ENCODE peak calls at places on chromosomes 4 and X, in six cellular contexts. K is hepatic stellate cell; Q is keratinocyte; O is psoas muscle; W is CD4-positive, alpha-beta T cell; T is MV-4-11. F is an unnamed sample.

GRCh38 chrX:2696698-2697215 is 5.7 kb downstream of the CD99 start:
- DNase-seq in K (peak), Q (no peak), O (no peak), W (no peak), T (no peak), F (no peak)

GRCh38 chr4:38949416-38950051 is 81.9 kb downstream of the FAM114A1 start:
- DNase-seq in K (no peak), Q (no peak), O (no peak), W (peak), T (no peak), F (no peak)

GRCh38 chr4:81724925-81725329 is 253.2 kb upstream of the RASGEF1B start:
- DNase-seq in K (no peak), Q (no peak), O (peak), W (no peak), T (no peak), F (peak)

GRCh38 chr4:9704551-9705332 is 76.7 kb upstream of the DRD5 start:
- DNase-seq in K (no peak), Q (no peak), O (no peak), W (no peak), T (no peak), F (no peak)

GRCh38 chrX:123665197-123665596 is 67.7 kb downstream of the THOC2 start:
- DNase-seq in K (no peak), Q (peak), O (no peak), W (no peak), T (no peak), F (no peak)

GRCh38 chr4:76630748-76631147 is 195.7 kb downstream of the SHROOM3 start:
- DNase-seq in K (no peak), Q (no peak), O (no peak), W (no peak), T (no peak), F (no peak)

GRCh38 chrX:46588263-46588662 is 14.7 kb downstream of the CHST7 start:
- DNase-seq in K (no peak), Q (no peak), O (peak), W (no peak), T (peak), F (peak)

GRCh38 chr4:119750771-119751170 is 122.2 kb upstream of the PDE5A start:
- DNase-seq in K (no peak), Q (no peak), O (no peak), W (no peak), T (no peak), F (no peak)

GRCh38 chr4:16001484-16001858 is 38.5 kb upstream of the FGFBP2 start:
- DNase-seq in K (peak), Q (peak), O (peak), W (peak), T (peak), F (peak)

GRCh38 chr4:174940002-174940401 is 21.8 kb downstream of the ADAM29 start:
- DNase-seq in K (no peak), Q (no peak), O (no peak), W (no peak), T (no peak), F (no peak)

GRCh38 chr4:25826074-25826752 is 36.6 kb downstream of the SEL1L3 start:
- DNase-seq in K (no peak), Q (no peak), O (no peak), W (no peak), T (no peak), F (no peak)

GRCh38 chrX:138986866-138987265 is 275.3 kb upstream of the FGF13 start:
- DNase-seq in K (no peak), Q (no peak), O (no peak), W (no peak), T (no peak), F (no peak)

GRCh38 chr4:102345795-102346100 is 466 bp upstream of the SLC39A8 start:
- DNase-seq in K (no peak), Q (no peak), O (no peak), W (no peak), T (no peak), F (peak)

GRCh38 chr4:128846063-128846462 is 36.6 kb downstream of the JADE1 start:
- DNase-seq in K (no peak), Q (no peak), O (no peak), W (no peak), T (no peak), F (no peak)

GRCh38 chr4:165905405-165906027 is 32.5 kb downstream of the TLL1 start:
- DNase-seq in K (no peak), Q (no peak), O (no peak), W (no peak), T (no peak), F (no peak)

GRCh38 chr4:38857354-38858096 is 908 bp upstream of the TLR6 start:
- DNase-seq in K (peak), Q (peak), O (peak), W (no peak), T (peak), F (no peak)

GRCh38 chrX:133045986-133046385 is 50.9 kb downstream of the USP26 start:
- DNase-seq in K (no peak), Q (no peak), O (no peak), W (no peak), T (no peak), F (no peak)

GRCh38 chr4:15920723-15921591 is 17.6 kb downstream of the FGFBP1 start:
- DNase-seq in K (peak), Q (peak), O (peak), W (no peak), T (no peak), F (no peak)

GRCh38 chr4:7418131-7418943 is 16.4 kb downstream of the PSAPL1 start:
- DNase-seq in K (no peak), Q (no peak), O (no peak), W (no peak), T (no peak), F (no peak)

GRCh38 chrX:57528670-57529255 is 63.0 kb upstream of the ZXDB start:
- DNase-seq in K (no peak), Q (no peak), O (no peak), W (no peak), T (peak), F (no peak)

GRCh38 chr4:165208741-165209388 is 1.5 kb downstream of the KLHL2 start:
- DNase-seq in K (no peak), Q (no peak), O (no peak), W (no peak), T (no peak), F (no peak)

GRCh38 chr4:187617117-187617516 is 378.5 kb upstream of the ZFP42 start:
- DNase-seq in K (no peak), Q (no peak), O (no peak), W (no peak), T (peak), F (no peak)

GRCh38 chr4:127732623-127733199 is 2.5 kb downstream of the SLC25A31 start:
- DNase-seq in K (peak), Q (no peak), O (no peak), W (no peak), T (peak), F (no peak)

GRCh38 chr4:102392033-102392744 is 46.9 kb upstream of the SLC39A8 start:
- DNase-seq in K (no peak), Q (no peak), O (no peak), W (no peak), T (no peak), F (no peak)

GRCh38 chr4:183600189-183600685 is 58.7 kb downstream of the RWDD4 start:
- DNase-seq in K (no peak), Q (no peak), O (no peak), W (no peak), T (no peak), F (no peak)

GRCh38 chr4:80154547-80154933 is 42.8 kb upstream of the PRDM8 start:
- DNase-seq in K (no peak), Q (no peak), O (no peak), W (no peak), T (no peak), F (no peak)

GRCh38 chr4:139386421-139386820 is 67.5 kb upstream of the RAB33B start:
- DNase-seq in K (no peak), Q (no peak), O (no peak), W (no peak), T (no peak), F (no peak)

GRCh38 chr4:75634951-75635350 is 4.6 kb upstream of the CDKL2 start:
- DNase-seq in K (peak), Q (no peak), O (no peak), W (no peak), T (no peak), F (no peak)

GRCh38 chrX:11016728-11017127 is 94.4 kb upstream of the HCCS start:
- DNase-seq in K (no peak), Q (no peak), O (no peak), W (no peak), T (peak), F (no peak)

GRCh38 chr4:17613761-17614415 is 553 bp upstream of the MED28 start:
- DNase-seq in K (peak), Q (no peak), O (no peak), W (peak), T (no peak), F (no peak)

GRCh38 chr4:38310446-38311043 is 350.3 kb downstream of the PTTG2 start:
- DNase-seq in K (no peak), Q (no peak), O (no peak), W (peak), T (peak), F (no peak)

GRCh38 chrX:15349046-15349445 is 13.7 kb upstream of the PIGA start:
- DNase-seq in K (peak), Q (peak), O (no peak), W (no peak), T (peak), F (no peak)

GRCh38 chr4:173763374-173763773 is 233.3 kb upstream of the HAND2 start:
- DNase-seq in K (peak), Q (no peak), O (no peak), W (no peak), T (no peak), F (no peak)

GRCh38 chr4:8267077-8267476 is 2.5 kb upstream of the HTRA3 start:
- DNase-seq in K (peak), Q (no peak), O (peak), W (no peak), T (peak), F (peak)

GRCh38 chr4:185015108-185015507 is 3.2 kb upstream of the HELT start:
- DNase-seq in K (no peak), Q (no peak), O (no peak), W (no peak), T (no peak), F (no peak)

GRCh38 chr4:6762244-6762615 is 20.3 kb upstream of the KIAA0232 start:
- DNase-seq in K (no peak), Q (no peak), O (no peak), W (no peak), T (no peak), F (no peak)

GRCh38 chr4:88177981-88178632 is 19.7 kb upstream of the ABCG2 start:
- DNase-seq in K (peak), Q (peak), O (no peak), W (no peak), T (peak), F (no peak)